ENCODE peak calls at places on chromosomes 3 and 15, in ten cellular contexts. O is GM23338; B is A673; F is hepatocyte; W is brain microvascular endothelial cell; I is PC-3; S is heart left ventricle; J is CD4-positive, CD25-positive, alpha-beta regulatory T cell; M is body of pancreas; Y is osteoblast. T is an unnamed sample.

GRCh38 chr3:187770224-187770623 is 25.0 kb upstream of the BCL6 start:
- DNase-seq in O (no peak), B (no peak), F (no peak), W (no peak), I (no peak), S (no peak), J (peak; percentile 61), M (no peak), Y (no peak), T (no peak)

GRCh38 chr15:92377083-92377789 is 16.4 kb upstream of the ST8SIA2 start:
- DNase-seq in O (no peak), B (no peak), F (no peak), W (peak; percentile 58), I (peak; percentile 4), S (peak; percentile 71), J (no peak), M (no peak), Y (no peak), T (peak; percentile 6)

GRCh38 chr15:90618330-90619136 is 88.8 kb downstream of the CRTC3 start:
- DNase-seq in O (no peak), B (no peak), F (no peak), W (no peak), I (no peak), S (no peak), J (no peak), M (no peak), Y (no peak), T (no peak)

GRCh38 chr3:9809239-9809614 is 835 bp upstream of the TTLL3 start:
- DNase-seq in O (peak; percentile 28), B (no peak), F (peak; percentile 37), W (no peak), I (no peak), S (no peak), J (no peak), M (no peak), Y (peak; percentile 47), T (peak; percentile 32)

GRCh38 chr3:140216249-140216648 is 281.3 kb downstream of the CLSTN2 start:
- DNase-seq in O (peak; percentile 16), B (peak; percentile 41), F (no peak), W (no peak), I (no peak), S (no peak), J (no peak), M (no peak), Y (peak; percentile 54), T (peak; percentile 13)

GRCh38 chr3:73236867-73237266 is 175.4 kb downstream of the EBLN2 start:
- DNase-seq in O (no peak), B (no peak), F (no peak), W (no peak), I (no peak), S (no peak), J (no peak), M (no peak), Y (no peak), T (no peak)

GRCh38 chr15:46304320-46304719 is 669.5 kb downstream of the SQOR start:
- DNase-seq in O (peak; percentile 87), B (peak; percentile 55), F (peak; percentile 15), W (no peak), I (peak; percentile 18), S (no peak), J (peak; percentile 8), M (no peak), Y (no peak), T (no peak)

GRCh38 chr3:171672124-171672523 is 138.2 kb downstream of the PLD1 start:
- DNase-seq in O (no peak), B (no peak), F (no peak), W (no peak), I (peak; percentile 59), S (no peak), J (no peak), M (no peak), Y (no peak), T (no peak)

GRCh38 chr15:74209997-74210573 is 7.5 kb upstream of the STRA6 start:
- DNase-seq in O (no peak), B (no peak), F (peak; percentile 30), W (peak; percentile 90), I (no peak), S (no peak), J (no peak), M (no peak), Y (peak; percentile 91), T (peak; percentile 92)

GRCh38 chr3:174862101-174862500 is 3.0 kb downstream of the NAALADL2 start:
- DNase-seq in O (peak; percentile 69), B (peak; percentile 1), F (peak; percentile 43), W (no peak), I (peak; percentile 85), S (no peak), J (no peak), M (no peak), Y (no peak), T (peak; percentile 77)

DNA sequence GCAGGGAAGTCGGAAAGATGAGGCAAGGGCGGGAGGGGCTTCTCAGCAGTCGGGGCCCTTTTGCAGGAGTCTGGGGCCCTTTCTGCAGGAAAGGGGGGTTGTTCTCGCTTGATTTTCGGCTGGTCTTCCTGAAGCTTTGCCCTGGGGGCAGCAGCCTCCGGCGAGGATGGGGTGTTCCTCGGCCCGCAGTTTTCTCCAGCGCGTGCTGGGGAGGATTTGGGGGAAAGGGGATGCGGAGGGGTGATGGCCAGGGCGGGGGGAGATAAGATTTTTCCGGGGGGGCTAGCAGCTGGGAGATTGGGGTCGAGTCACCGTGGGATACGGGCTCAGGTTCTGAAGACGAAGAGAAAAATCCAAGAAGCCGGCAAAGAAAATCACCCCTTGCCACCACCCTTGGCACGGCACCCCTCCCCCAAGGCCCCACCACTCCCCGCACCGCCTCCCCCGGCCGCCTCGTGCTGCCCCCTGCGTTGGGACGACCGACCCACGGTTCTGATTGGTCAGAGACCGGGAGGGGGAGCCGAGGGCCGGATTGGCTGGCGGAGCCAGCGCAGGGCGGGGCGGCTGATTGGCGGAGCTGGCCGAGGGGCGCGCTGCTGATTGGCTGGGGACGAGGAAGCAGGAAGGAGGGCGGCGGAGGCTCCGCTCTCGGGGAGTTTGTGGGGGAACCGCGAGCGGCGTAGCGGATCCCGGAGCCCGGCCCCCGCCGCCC is at the start of gene BAHD1:
- DNase-seq in O (peak; percentile 98), B (peak; percentile 98), F (peak; percentile 98), W (peak; percentile 91), I (peak; percentile 95), S (peak; percentile 99), J (peak; percentile 94), M (peak; percentile 97), Y (peak; percentile 100), T (peak; percentile 80)
- H3K4me3 ChIP-seq in O (peak within 1 kb of the TSS; percentile 82), B (peak within 1 kb of the TSS; percentile 89), F (peak within 1 kb of the TSS; percentile 94), W (peak within 1 kb of the TSS; percentile 61), I (peak within 1 kb of the TSS; percentile 86), S (peak within 1 kb of the TSS; percentile 94), J (peak within 1 kb of the TSS; percentile 48), M (peak within 1 kb of the TSS; percentile 93), Y (peak within 1 kb of the TSS; percentile 77), T (peak within 1 kb of the TSS; percentile 64)

GRCh38 chr3:76293856-76294255 is 508.5 kb upstream of the ZNF717 start:
- DNase-seq in O (no peak), B (no peak), F (no peak), W (no peak), I (no peak), S (no peak), J (no peak), M (no peak), Y (no peak), T (no peak)
- H3K36me3 ChIP-seq in O (no peaks in the 10 kb centered on the region), B (no peaks in the 10 kb centered on the region), F (no peaks in the 10 kb centered on the region), W (no peaks in the 10 kb centered on the region), I (no peaks in the 10 kb centered on the region), S (no peaks in the 10 kb centered on the region), J (no peaks in the 10 kb centered on the region), M (no peaks in the 10 kb centered on the region), Y (no peaks in the 10 kb centered on the region), T (no peaks in the 10 kb centered on the region)

DNA sequence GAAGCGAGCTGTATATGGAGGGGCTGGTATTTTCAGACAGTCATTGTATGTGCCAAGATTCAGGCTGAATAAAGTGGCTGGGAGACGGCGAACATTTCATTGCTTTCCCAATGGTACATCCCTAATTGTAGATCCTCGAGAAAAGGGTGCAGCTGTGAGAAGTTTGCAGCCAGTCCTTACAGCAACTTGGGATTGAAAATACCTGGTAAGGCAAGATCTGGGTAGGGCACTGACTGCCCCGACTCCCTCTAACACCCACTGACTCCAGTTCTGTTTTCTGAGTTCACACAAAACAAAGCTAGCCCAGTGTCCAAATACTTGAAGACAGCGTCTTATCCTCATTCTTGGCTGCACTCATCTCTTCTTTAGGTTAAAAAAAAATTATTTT is 63.7 kb downstream of the EDEM1 start:
- DNase-seq in O (no peak), B (no peak), F (no peak), W (no peak), I (no peak), S (no peak), J (no peak), M (no peak), Y (no peak), T (no peak)
- H3K4me3 ChIP-seq in O (no peak overlapping the region), B (peak overlapping the region; percentile 26), F (no peak overlapping the region), W (no peak overlapping the region), I (peak overlapping the region; percentile 67), S (peak overlapping the region; percentile 25), J (no peak overlapping the region), M (no peak overlapping the region), Y (peak overlapping the region; percentile 37), T (peak overlapping the region; percentile 7)

GRCh38 chr15:72579814-72580213 is 74.7 kb upstream of the GOLGA6B start:
- DNase-seq in O (no peak), B (no peak), F (no peak), W (no peak), I (no peak), S (no peak), J (no peak), M (no peak), Y (no peak), T (no peak)
- H3K36me3 ChIP-seq in O (peaks cover 46% of the 10 kb centered on the region), B (peaks cover 61% of the 10 kb centered on the region), F (no peaks in the 10 kb centered on the region), W (peaks cover 54% of the 10 kb centered on the region), I (peaks cover 43% of the 10 kb centered on the region), S (peaks cover 60% of the 10 kb centered on the region), J (peaks cover 78% of the 10 kb centered on the region), M (peaks cover 12% of the 10 kb centered on the region), Y (peaks cover 63% of the 10 kb centered on the region), T (peaks cover 18% of the 10 kb centered on the region)

DNA sequence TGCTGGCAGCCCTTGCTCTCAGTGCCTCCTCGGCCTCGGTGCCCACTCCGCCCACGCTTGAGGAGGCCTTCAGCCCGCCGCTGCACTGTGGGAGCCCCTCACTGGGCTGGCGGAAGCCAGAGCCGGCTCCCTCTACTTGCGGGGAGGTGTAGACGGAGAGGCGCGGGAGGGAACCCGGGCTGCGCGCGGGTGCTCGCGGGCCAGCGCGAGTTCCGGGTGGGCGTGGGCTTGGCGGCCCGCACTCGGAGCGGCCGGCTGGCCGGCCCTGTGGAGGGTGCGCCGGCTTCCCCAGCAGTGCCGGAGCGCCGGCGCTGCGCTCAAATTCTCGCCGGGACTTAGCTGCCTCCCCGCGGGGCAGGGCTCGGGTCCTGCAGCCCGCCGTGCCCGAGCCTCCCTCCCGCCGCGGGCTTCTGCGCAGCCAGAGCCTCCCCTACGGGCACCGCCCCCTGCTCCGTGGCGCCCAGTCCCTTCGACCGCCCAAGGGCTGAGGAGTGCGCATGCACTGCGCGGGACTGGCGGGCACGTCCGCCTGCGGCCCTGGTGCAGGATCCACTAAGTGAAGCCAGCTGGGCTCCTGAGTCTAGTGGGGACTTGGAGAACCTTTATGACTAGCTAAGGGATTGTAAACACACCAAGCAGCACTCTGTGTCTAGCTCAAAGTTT is 231.5 kb downstream of the EFHB start:
- DNase-seq in O (peak; percentile 72), B (no peak), F (no peak), W (no peak), I (no peak), S (no peak), J (no peak), M (no peak), Y (no peak), T (no peak)
- H3K4me3 ChIP-seq in O (peak overlapping the region; percentile 64), B (no peak overlapping the region), F (no peak overlapping the region), W (peak overlapping the region; percentile 15), I (no peak overlapping the region), S (peak overlapping the region; percentile 33), J (no peak overlapping the region), M (no peak overlapping the region), Y (no peak overlapping the region), T (no peak overlapping the region)

GRCh38 chr15:38553071-38553470 is 11.5 kb downstream of the RASGRP1 start:
- DNase-seq in O (no peak), B (no peak), F (no peak), W (no peak), I (no peak), S (no peak), J (no peak), M (no peak), Y (no peak), T (no peak)
- H3K36me3 ChIP-seq in O (no peaks in the 10 kb centered on the region), B (no peaks in the 10 kb centered on the region), F (no peaks in the 10 kb centered on the region), W (no peaks in the 10 kb centered on the region), I (no peaks in the 10 kb centered on the region), S (no peaks in the 10 kb centered on the region), J (peaks cover 71% of the 10 kb centered on the region), M (no peaks in the 10 kb centered on the region), Y (no peaks in the 10 kb centered on the region), T (no peaks in the 10 kb centered on the region)

T was measured in bronchial epithelial cell.